ENCODE peak calls at places on chromosomes 7 and 10, in six cellular contexts. One of them, this sample, is unnamed.

GRCh38 chr7:25656581-25657026 is 428.3 kb upstream of the NPVF start:
- DNase-seq in B cell: no peak
- DNase-seq in left colon: no peak
- DNase-seq in brain microvascular endothelial cell: no peak
- DNase-seq in stimulated activated CD4-positive, alpha-beta T cell treated with anti-CD3 and anti-CD28 coated beads, Interleukin-4, amount 100 ng/mL, for 48 hours: no peak
- DNase-seq in T-helper 9 cell: no peak
- DNase-seq in this sample: no peak

GRCh38 chr10:30447125-30447799 is 13.3 kb downstream of the MAP3K8 start:
- DNase-seq in left colon: no peak
- DNase-seq in T-helper 9 cell: no peak
- DNase-seq in B cell: no peak
- DNase-seq in brain microvascular endothelial cell: no peak
- DNase-seq in stimulated activated CD4-positive, alpha-beta T cell treated with anti-CD3 and anti-CD28 coated beads, Interleukin-4, amount 100 ng/mL, for 48 hours: no peak
- DNase-seq in this sample: peak; percentile 28

GRCh38 chr10:51301644-51302043 is 227.4 kb downstream of the PRKG1 start:
- DNase-seq in B cell: no peak
- DNase-seq in left colon: no peak
- DNase-seq in stimulated activated CD4-positive, alpha-beta T cell treated with anti-CD3 and anti-CD28 coated beads, Interleukin-4, amount 100 ng/mL, for 48 hours: no peak
- DNase-seq in T-helper 9 cell: no peak
- DNase-seq in brain microvascular endothelial cell: peak; percentile 74
- DNase-seq in this sample: peak; percentile 54

GRCh38 chr7:132113536-132114409 is 462.5 kb downstream of the PLXNA4 start:
- DNase-seq in B cell: no peak
- DNase-seq in stimulated activated CD4-positive, alpha-beta T cell treated with anti-CD3 and anti-CD28 coated beads, Interleukin-4, amount 100 ng/mL, for 48 hours: no peak
- DNase-seq in left colon: no peak
- DNase-seq in T-helper 9 cell: no peak
- DNase-seq in brain microvascular endothelial cell: no peak
- DNase-seq in this sample: no peak

GRCh38 chr7:81690251-81690650 is 79.6 kb downstream of the HGF start:
- DNase-seq in left colon: no peak
- DNase-seq in T-helper 9 cell: no peak
- DNase-seq in stimulated activated CD4-positive, alpha-beta T cell treated with anti-CD3 and anti-CD28 coated beads, Interleukin-4, amount 100 ng/mL, for 48 hours: no peak
- DNase-seq in B cell: no peak
- DNase-seq in brain microvascular endothelial cell: no peak
- DNase-seq in this sample: peak; percentile 46

GRCh38 chr10:42929993-42930392 is 146.9 kb upstream of the RET start:
- DNase-seq in stimulated activated CD4-positive, alpha-beta T cell treated with anti-CD3 and anti-CD28 coated beads, Interleukin-4, amount 100 ng/mL, for 48 hours: no peak
- DNase-seq in B cell: no peak
- DNase-seq in left colon: no peak
- DNase-seq in T-helper 9 cell: no peak
- DNase-seq in brain microvascular endothelial cell: no peak
- DNase-seq in this sample: no peak

GRCh38 chr7:132771301-132771730 is 195.0 kb upstream of the PLXNA4 start:
- DNase-seq in T-helper 9 cell: no peak
- DNase-seq in stimulated activated CD4-positive, alpha-beta T cell treated with anti-CD3 and anti-CD28 coated beads, Interleukin-4, amount 100 ng/mL, for 48 hours: no peak
- DNase-seq in B cell: no peak
- DNase-seq in left colon: no peak
- DNase-seq in brain microvascular endothelial cell: no peak
- DNase-seq in this sample: no peak

GRCh38 chr10:69769395-69769989 is 32.2 kb upstream of the COL13A1 start:
- DNase-seq in stimulated activated CD4-positive, alpha-beta T cell treated with anti-CD3 and anti-CD28 coated beads, Interleukin-4, amount 100 ng/mL, for 48 hours: no peak
- DNase-seq in brain microvascular endothelial cell: peak; percentile 90
- DNase-seq in B cell: no peak
- DNase-seq in T-helper 9 cell: no peak
- DNase-seq in left colon: no peak
- DNase-seq in this sample: peak; percentile 73

GRCh38 chr10:5649746-5650145 is 16.6 kb downstream of the ASB13 start:
- DNase-seq in T-helper 9 cell: no peak
- DNase-seq in brain microvascular endothelial cell: no peak
- DNase-seq in left colon: no peak
- DNase-seq in B cell: peak; percentile 4
- DNase-seq in stimulated activated CD4-positive, alpha-beta T cell treated with anti-CD3 and anti-CD28 coated beads, Interleukin-4, amount 100 ng/mL, for 48 hours: no peak
- DNase-seq in this sample: no peak

GRCh38 chr7:121019018-121019417 is 30.5 kb downstream of the CPED1 start:
- DNase-seq in stimulated activated CD4-positive, alpha-beta T cell treated with anti-CD3 and anti-CD28 coated beads, Interleukin-4, amount 100 ng/mL, for 48 hours: no peak
- DNase-seq in left colon: no peak
- DNase-seq in B cell: no peak
- DNase-seq in T-helper 9 cell: no peak
- DNase-seq in brain microvascular endothelial cell: peak; percentile 54
- DNase-seq in this sample: peak; percentile 74

GRCh38 chr10:17645591-17646345 is 1.8 kb downstream of the STAM start:
- DNase-seq in B cell: no peak
- DNase-seq in brain microvascular endothelial cell: no peak
- DNase-seq in stimulated activated CD4-positive, alpha-beta T cell treated with anti-CD3 and anti-CD28 coated beads, Interleukin-4, amount 100 ng/mL, for 48 hours: no peak
- DNase-seq in T-helper 9 cell: no peak
- DNase-seq in left colon: no peak
- DNase-seq in this sample: no peak

GRCh38 chr7:7352845-7353244 is 170.5 kb downstream of the C1GALT1 start:
- DNase-seq in T-helper 9 cell: no peak
- DNase-seq in left colon: no peak
- DNase-seq in brain microvascular endothelial cell: no peak
- DNase-seq in stimulated activated CD4-positive, alpha-beta T cell treated with anti-CD3 and anti-CD28 coated beads, Interleukin-4, amount 100 ng/mL, for 48 hours: no peak
- DNase-seq in B cell: no peak
- DNase-seq in this sample: no peak

GRCh38 chr7:102891693-102892261 is 21.0 kb upstream of the LRRC17 start:
- DNase-seq in stimulated activated CD4-positive, alpha-beta T cell treated with anti-CD3 and anti-CD28 coated beads, Interleukin-4, amount 100 ng/mL, for 48 hours: no peak
- DNase-seq in brain microvascular endothelial cell: peak; percentile 90
- DNase-seq in T-helper 9 cell: no peak
- DNase-seq in left colon: no peak
- DNase-seq in B cell: no peak
- DNase-seq in this sample: peak; percentile 91

GRCh38 chr7:87596696-87597095 is 4.0 kb downstream of the ABCB1 start:
- DNase-seq in left colon: no peak
- DNase-seq in brain microvascular endothelial cell: no peak
- DNase-seq in T-helper 9 cell: no peak
- DNase-seq in stimulated activated CD4-positive, alpha-beta T cell treated with anti-CD3 and anti-CD28 coated beads, Interleukin-4, amount 100 ng/mL, for 48 hours: no peak
- DNase-seq in B cell: no peak
- DNase-seq in this sample: no peak

GRCh38 chr7:142012825-142013506 is 17.3 kb downstream of the MGAM start:
- DNase-seq in stimulated activated CD4-positive, alpha-beta T cell treated with anti-CD3 and anti-CD28 coated beads, Interleukin-4, amount 100 ng/mL, for 48 hours: no peak
- DNase-seq in left colon: no peak
- DNase-seq in brain microvascular endothelial cell: peak; percentile 47
- DNase-seq in T-helper 9 cell: no peak
- DNase-seq in B cell: no peak
- DNase-seq in this sample: no peak

GRCh38 chr7:142063551-142064442 is 47.7 kb upstream of the MGAM2 start:
- DNase-seq in stimulated activated CD4-positive, alpha-beta T cell treated with anti-CD3 and anti-CD28 coated beads, Interleukin-4, amount 100 ng/mL, for 48 hours: no peak
- DNase-seq in brain microvascular endothelial cell: no peak
- DNase-seq in B cell: no peak
- DNase-seq in T-helper 9 cell: no peak
- DNase-seq in left colon: no peak
- DNase-seq in this sample: no peak

GRCh38 chr7:46390042-46390441 is 469.0 kb upstream of the IGFBP3 start:
- DNase-seq in T-helper 9 cell: no peak
- DNase-seq in brain microvascular endothelial cell: peak; percentile 25
- DNase-seq in left colon: no peak
- DNase-seq in B cell: no peak
- DNase-seq in stimulated activated CD4-positive, alpha-beta T cell treated with anti-CD3 and anti-CD28 coated beads, Interleukin-4, amount 100 ng/mL, for 48 hours: no peak
- DNase-seq in this sample: peak; percentile 43

GRCh38 chr10:485776-486572 is 203.5 kb downstream of the DIP2C start:
- DNase-seq in left colon: no peak
- DNase-seq in stimulated activated CD4-positive, alpha-beta T cell treated with anti-CD3 and anti-CD28 coated beads, Interleukin-4, amount 100 ng/mL, for 48 hours: no peak
- DNase-seq in T-helper 9 cell: no peak
- DNase-seq in brain microvascular endothelial cell: no peak
- DNase-seq in B cell: no peak
- DNase-seq in this sample: peak; percentile 80

GRCh38 chr10:122446668-122447410 is 7.6 kb upstream of the ARMS2 start:
- DNase-seq in brain microvascular endothelial cell: no peak
- DNase-seq in B cell: no peak
- DNase-seq in T-helper 9 cell: no peak
- DNase-seq in stimulated activated CD4-positive, alpha-beta T cell treated with anti-CD3 and anti-CD28 coated beads, Interleukin-4, amount 100 ng/mL, for 48 hours: no peak
- DNase-seq in left colon: no peak
- DNase-seq in this sample: no peak

GRCh38 chr7:131556055-131556911 is at the start of gene PODXL:
- DNase-seq in left colon: peak; percentile 64
- DNase-seq in B cell: peak; percentile 92
- DNase-seq in stimulated activated CD4-positive, alpha-beta T cell treated with anti-CD3 and anti-CD28 coated beads, Interleukin-4, amount 100 ng/mL, for 48 hours: peak; percentile 35
- DNase-seq in brain microvascular endothelial cell: no peak
- DNase-seq in T-helper 9 cell: peak; percentile 42
- DNase-seq in this sample: peak; percentile 70

GRCh38 chr10:90007226-90007625 is 305.8 kb downstream of the KIF20B start:
- DNase-seq in left colon: no peak
- DNase-seq in T-helper 9 cell: no peak
- DNase-seq in stimulated activated CD4-positive, alpha-beta T cell treated with anti-CD3 and anti-CD28 coated beads, Interleukin-4, amount 100 ng/mL, for 48 hours: no peak
- DNase-seq in B cell: no peak
- DNase-seq in brain microvascular endothelial cell: no peak
- DNase-seq in this sample: peak; percentile 11

GRCh38 chr7:103735377-103735776 is 254.1 kb downstream of the RELN start:
- DNase-seq in T-helper 9 cell: no peak
- DNase-seq in left colon: no peak
- DNase-seq in stimulated activated CD4-positive, alpha-beta T cell treated with anti-CD3 and anti-CD28 coated beads, Interleukin-4, amount 100 ng/mL, for 48 hours: no peak
- DNase-seq in brain microvascular endothelial cell: peak; percentile 63
- DNase-seq in B cell: no peak
- DNase-seq in this sample: peak; percentile 22

GRCh38 chr7:119737390-119737789 is 535.6 kb upstream of the KCND2 start:
- DNase-seq in brain microvascular endothelial cell: no peak
- DNase-seq in T-helper 9 cell: no peak
- DNase-seq in left colon: no peak
- DNase-seq in B cell: no peak
- DNase-seq in stimulated activated CD4-positive, alpha-beta T cell treated with anti-CD3 and anti-CD28 coated beads, Interleukin-4, amount 100 ng/mL, for 48 hours: no peak
- DNase-seq in this sample: no peak

GRCh38 chr10:102175415-102175814 is 23.2 kb downstream of the NOLC1 start:
- DNase-seq in stimulated activated CD4-positive, alpha-beta T cell treated with anti-CD3 and anti-CD28 coated beads, Interleukin-4, amount 100 ng/mL, for 48 hours: no peak
- DNase-seq in B cell: no peak
- DNase-seq in left colon: no peak
- DNase-seq in T-helper 9 cell: no peak
- DNase-seq in brain microvascular endothelial cell: peak; percentile 63
- DNase-seq in this sample: peak; percentile 52

GRCh38 chr7:130982160-130982638 is 248.2 kb upstream of the KLF14 start:
- DNase-seq in stimulated activated CD4-positive, alpha-beta T cell treated with anti-CD3 and anti-CD28 coated beads, Interleukin-4, amount 100 ng/mL, for 48 hours: no peak
- DNase-seq in left colon: no peak
- DNase-seq in T-helper 9 cell: no peak
- DNase-seq in brain microvascular endothelial cell: no peak
- DNase-seq in B cell: no peak
- DNase-seq in this sample: peak; percentile 68

This sample was measured in foreskin fibroblast.